ENCODE peak calls at places on chromosomes 12 and 14, in eight cellular contexts. One of them, this sample, is unnamed.

GRCh38 chr14:84446250-84446649 is 1083.7 kb upstream of the FLRT2 start:
- DNase-seq in fibroblast of mammary gland: no peak
- DNase-seq in fibroblast of the aortic adventitia: no peak
- DNase-seq in A549: no peak
- DNase-seq in tibial artery: no peak
- DNase-seq in SK-N-SH: no peak
- DNase-seq in heart left ventricle: no peak
- DNase-seq in upper lobe of left lung: no peak
- DNase-seq in this sample: no peak

GRCh38 chr14:29475641-29476040 is 452.0 kb downstream of the PRKD1 start:
- DNase-seq in fibroblast of the aortic adventitia: no peak
- DNase-seq in tibial artery: no peak
- DNase-seq in heart left ventricle: no peak
- DNase-seq in A549: no peak
- DNase-seq in SK-N-SH: no peak
- DNase-seq in upper lobe of left lung: no peak
- DNase-seq in fibroblast of mammary gland: no peak
- DNase-seq in this sample: no peak

GRCh38 chr12:1918875-1919236 is 404 bp upstream of the CACNA2D4 start:
- DNase-seq in A549: no peak
- DNase-seq in fibroblast of mammary gland: no peak
- DNase-seq in upper lobe of left lung: no peak
- DNase-seq in tibial artery: peak; percentile 41
- DNase-seq in SK-N-SH: peak; percentile 17
- DNase-seq in fibroblast of the aortic adventitia: no peak
- DNase-seq in heart left ventricle: no peak
- DNase-seq in this sample: no peak

GRCh38 chr12:58566599-58566998 is 353.7 kb downstream of the LRIG3 start:
- DNase-seq in SK-N-SH: no peak
- DNase-seq in fibroblast of mammary gland: peak; percentile 93
- DNase-seq in fibroblast of the aortic adventitia: peak; percentile 11
- DNase-seq in heart left ventricle: no peak
- DNase-seq in A549: no peak
- DNase-seq in tibial artery: no peak
- DNase-seq in upper lobe of left lung: no peak
- DNase-seq in this sample: no peak

GRCh38 chr12:125579916-125580315 is 514.7 kb downstream of the AACS start:
- DNase-seq in heart left ventricle: no peak
- DNase-seq in SK-N-SH: no peak
- DNase-seq in upper lobe of left lung: no peak
- DNase-seq in fibroblast of the aortic adventitia: no peak
- DNase-seq in A549: no peak
- DNase-seq in fibroblast of mammary gland: no peak
- DNase-seq in tibial artery: no peak
- DNase-seq in this sample: no peak

GRCh38 chr12:110585231-110585799 is 2.2 kb upstream of the PPTC7 start:
- DNase-seq in fibroblast of the aortic adventitia: peak; percentile 39
- DNase-seq in A549: no peak
- DNase-seq in tibial artery: no peak
- DNase-seq in fibroblast of mammary gland: peak; percentile 42
- DNase-seq in SK-N-SH: no peak
- DNase-seq in upper lobe of left lung: peak; percentile 72
- DNase-seq in heart left ventricle: peak; percentile 18
- DNase-seq in this sample: no peak

GRCh38 chr12:101076940-101077351 is 133.1 kb downstream of the SLC5A8 start:
- DNase-seq in upper lobe of left lung: no peak
- DNase-seq in SK-N-SH: no peak
- DNase-seq in fibroblast of mammary gland: peak; percentile 10
- DNase-seq in tibial artery: no peak
- DNase-seq in A549: no peak
- DNase-seq in fibroblast of the aortic adventitia: peak; percentile 64
- DNase-seq in heart left ventricle: no peak
- DNase-seq in this sample: peak; percentile 68

GRCh38 chr12:104742551-104742961 is 215.5 kb downstream of the SLC41A2 start:
- DNase-seq in fibroblast of mammary gland: no peak
- DNase-seq in heart left ventricle: peak; percentile 44
- DNase-seq in fibroblast of the aortic adventitia: no peak
- DNase-seq in tibial artery: no peak
- DNase-seq in upper lobe of left lung: no peak
- DNase-seq in SK-N-SH: no peak
- DNase-seq in A549: no peak
- DNase-seq in this sample: no peak

GRCh38 chr12:71492604-71493003 is 53.0 kb downstream of the LGR5 start:
- DNase-seq in fibroblast of mammary gland: no peak
- DNase-seq in upper lobe of left lung: no peak
- DNase-seq in SK-N-SH: no peak
- DNase-seq in A549: no peak
- DNase-seq in tibial artery: no peak
- DNase-seq in fibroblast of the aortic adventitia: no peak
- DNase-seq in heart left ventricle: no peak
- DNase-seq in this sample: no peak
- H3K4me3 ChIP-seq in fibroblast of mammary gland: no peak overlapping the region
- H3K4me3 ChIP-seq in upper lobe of left lung: no peak overlapping the region
- H3K4me3 ChIP-seq in SK-N-SH: no peak overlapping the region
- H3K4me3 ChIP-seq in A549: no peak overlapping the region
- H3K4me3 ChIP-seq in tibial artery: no peak overlapping the region
- H3K4me3 ChIP-seq in fibroblast of the aortic adventitia: no peak overlapping the region
- H3K4me3 ChIP-seq in heart left ventricle: no peak overlapping the region
- H3K4me3 ChIP-seq in this sample: no peak overlapping the region

DNA sequence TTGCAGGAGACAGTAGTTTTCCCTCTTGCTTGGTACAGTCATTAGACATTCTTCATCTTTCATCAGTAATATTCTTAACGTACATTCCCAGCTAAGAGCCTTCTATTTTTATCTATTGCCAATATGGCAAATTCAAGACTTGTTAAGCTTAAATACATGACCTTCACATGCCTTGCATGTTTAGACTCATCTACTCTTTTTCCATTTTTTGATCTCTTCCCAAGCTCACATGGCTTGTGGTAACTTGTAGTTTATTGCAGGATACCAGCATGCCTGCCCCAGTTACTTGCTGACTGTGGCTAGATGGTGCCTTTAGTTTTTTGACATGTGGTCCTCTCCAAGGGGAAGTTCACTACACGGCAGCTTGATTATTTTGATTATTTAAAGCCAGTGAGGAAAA is 729.0 kb downstream of the SLC6A15 start:
- DNase-seq in tibial artery: no peak
- DNase-seq in upper lobe of left lung: no peak
- DNase-seq in A549: no peak
- DNase-seq in fibroblast of the aortic adventitia: no peak
- DNase-seq in heart left ventricle: no peak
- DNase-seq in SK-N-SH: no peak
- DNase-seq in fibroblast of mammary gland: no peak
- DNase-seq in this sample: no peak
- TF ChIP-seq CTCF in tibial artery: no peak
- TF ChIP-seq CTCF in upper lobe of left lung: no peak
- TF ChIP-seq CTCF in A549: no peak
- TF ChIP-seq CTCF in fibroblast of the aortic adventitia: no peak
- TF ChIP-seq CTCF in heart left ventricle: no peak
- TF ChIP-seq CTCF in SK-N-SH: no peak
- TF ChIP-seq CTCF in fibroblast of mammary gland: no peak
- TF ChIP-seq CTCF in this sample: no peak

DNA sequence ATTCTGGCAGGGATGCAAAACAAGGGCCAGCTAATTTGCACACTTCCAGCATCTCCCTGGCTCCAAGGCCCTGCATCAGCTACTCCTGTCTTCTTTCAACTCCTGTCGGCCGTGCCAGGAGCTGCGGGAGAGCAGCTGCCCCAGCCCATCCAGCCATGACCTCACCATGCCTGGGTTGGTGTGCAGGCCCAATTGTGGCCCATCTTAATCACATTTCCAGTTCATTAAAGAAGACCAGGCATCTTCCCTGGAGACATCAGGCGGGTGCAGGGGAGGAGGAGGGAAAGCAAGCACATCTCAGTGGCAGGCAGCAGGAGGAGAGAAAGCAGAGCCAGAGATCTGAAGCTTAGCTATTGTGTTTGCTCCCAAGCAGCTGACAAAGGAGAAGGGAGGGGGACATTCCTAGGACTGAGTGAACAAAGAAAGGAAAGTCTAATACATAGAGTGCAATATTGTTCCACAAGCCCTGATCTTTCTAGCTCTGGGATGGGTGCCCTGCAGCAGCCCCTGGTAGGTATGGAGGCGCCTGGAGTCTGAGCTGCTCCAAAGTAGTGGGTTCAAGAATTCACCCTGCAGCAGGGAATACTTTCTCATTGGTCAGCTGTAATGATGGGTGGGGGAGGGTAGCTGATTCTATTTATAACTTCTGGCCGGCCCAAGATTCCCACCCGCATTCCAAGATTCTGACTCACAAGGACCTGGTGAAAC is 40.1 kb downstream of the VWF start:
- DNase-seq in SK-N-SH: peak; percentile 85
- DNase-seq in tibial artery: peak; percentile 48
- DNase-seq in fibroblast of the aortic adventitia: peak; percentile 88
- DNase-seq in upper lobe of left lung: peak; percentile 28
- DNase-seq in heart left ventricle: no peak
- DNase-seq in A549: peak; percentile 57
- DNase-seq in fibroblast of mammary gland: peak; percentile 31
- DNase-seq in this sample: peak; percentile 80
- H3K4me3 ChIP-seq in SK-N-SH: no peak overlapping the region
- H3K4me3 ChIP-seq in tibial artery: no peak overlapping the region
- H3K4me3 ChIP-seq in fibroblast of the aortic adventitia: no peak overlapping the region
- H3K4me3 ChIP-seq in upper lobe of left lung: no peak overlapping the region
- H3K4me3 ChIP-seq in heart left ventricle: no peak overlapping the region
- H3K4me3 ChIP-seq in A549: no peak overlapping the region
- H3K4me3 ChIP-seq in fibroblast of mammary gland: no peak overlapping the region
- H3K4me3 ChIP-seq in this sample: no peak overlapping the region

DNA sequence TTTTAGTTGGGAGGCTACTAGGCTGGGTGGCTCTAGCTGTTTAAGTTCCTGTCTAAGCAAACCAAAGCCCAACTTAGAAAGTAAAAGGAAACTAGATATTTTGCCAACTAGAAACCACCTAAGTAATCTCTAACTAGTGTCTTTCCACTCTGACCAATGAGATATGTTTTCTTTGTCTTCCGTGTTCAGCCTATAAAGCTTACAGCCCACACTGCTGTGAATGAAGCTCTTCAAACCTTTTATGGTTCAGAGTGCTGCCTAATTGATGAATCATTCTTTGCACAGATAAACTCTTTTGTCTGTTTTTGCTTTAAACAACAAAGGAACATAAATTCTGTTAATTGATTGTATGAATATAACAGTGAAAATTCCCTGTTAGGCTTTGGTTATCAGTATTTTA is 66.1 kb downstream of the FUT8 start:
- DNase-seq in A549: peak; percentile 10
- DNase-seq in fibroblast of the aortic adventitia: peak; percentile 59
- DNase-seq in tibial artery: no peak
- DNase-seq in SK-N-SH: no peak
- DNase-seq in heart left ventricle: no peak
- DNase-seq in fibroblast of mammary gland: peak; percentile 38
- DNase-seq in upper lobe of left lung: no peak
- DNase-seq in this sample: peak; percentile 61
- TF ChIP-seq CTCF in A549: no peak
- TF ChIP-seq CTCF in fibroblast of the aortic adventitia: no peak
- TF ChIP-seq CTCF in tibial artery: no peak
- TF ChIP-seq CTCF in SK-N-SH: no peak
- TF ChIP-seq CTCF in heart left ventricle: no peak
- TF ChIP-seq CTCF in fibroblast of mammary gland: no peak
- TF ChIP-seq CTCF in upper lobe of left lung: no peak
- TF ChIP-seq CTCF in this sample: no peak

GRCh38 chr12:116551952-116552749 is 7.0 kb upstream of the MAP1LC3B2 start:
- DNase-seq in heart left ventricle: no peak
- DNase-seq in fibroblast of the aortic adventitia: peak; percentile 85
- DNase-seq in fibroblast of mammary gland: peak; percentile 72
- DNase-seq in SK-N-SH: no peak
- DNase-seq in upper lobe of left lung: no peak
- DNase-seq in A549: no peak
- DNase-seq in tibial artery: no peak
- DNase-seq in this sample: peak; percentile 89
- H3K4me3 ChIP-seq in heart left ventricle: no peak overlapping the region
- H3K4me3 ChIP-seq in fibroblast of the aortic adventitia: no peak overlapping the region
- H3K4me3 ChIP-seq in fibroblast of mammary gland: no peak overlapping the region
- H3K4me3 ChIP-seq in SK-N-SH: no peak overlapping the region
- H3K4me3 ChIP-seq in upper lobe of left lung: no peak overlapping the region
- H3K4me3 ChIP-seq in A549: no peak overlapping the region
- H3K4me3 ChIP-seq in tibial artery: no peak overlapping the region
- H3K4me3 ChIP-seq in this sample: no peak overlapping the region

GRCh38 chr14:23181946-23182345 is 1.5 kb downstream of the SLC7A8 start:
- DNase-seq in tibial artery: no peak
- DNase-seq in heart left ventricle: no peak
- DNase-seq in fibroblast of mammary gland: no peak
- DNase-seq in fibroblast of the aortic adventitia: no peak
- DNase-seq in A549: no peak
- DNase-seq in SK-N-SH: no peak
- DNase-seq in upper lobe of left lung: no peak
- DNase-seq in this sample: no peak
- TF ChIP-seq CTCF in tibial artery: no peak
- TF ChIP-seq CTCF in heart left ventricle: no peak
- TF ChIP-seq CTCF in fibroblast of mammary gland: no peak
- TF ChIP-seq CTCF in fibroblast of the aortic adventitia: no peak
- TF ChIP-seq CTCF in A549: no peak
- TF ChIP-seq CTCF in SK-N-SH: no peak
- TF ChIP-seq CTCF in upper lobe of left lung: no peak
- TF ChIP-seq CTCF in this sample: no peak

GRCh38 chr12:99911967-99912366 is 72.8 kb downstream of the ANKS1B start:
- DNase-seq in fibroblast of mammary gland: peak; percentile 18
- DNase-seq in tibial artery: no peak
- DNase-seq in fibroblast of the aortic adventitia: peak; percentile 10
- DNase-seq in A549: no peak
- DNase-seq in upper lobe of left lung: no peak
- DNase-seq in heart left ventricle: no peak
- DNase-seq in SK-N-SH: no peak
- DNase-seq in this sample: no peak

GRCh38 chr12:99906786-99907185 is 78.0 kb downstream of the ANKS1B start:
- DNase-seq in SK-N-SH: no peak
- DNase-seq in heart left ventricle: no peak
- DNase-seq in A549: no peak
- DNase-seq in fibroblast of mammary gland: no peak
- DNase-seq in fibroblast of the aortic adventitia: no peak
- DNase-seq in upper lobe of left lung: no peak
- DNase-seq in tibial artery: no peak
- DNase-seq in this sample: no peak

GRCh38 chr12:99910342-99910741 is 74.4 kb downstream of the ANKS1B start:
- DNase-seq in fibroblast of the aortic adventitia: peak; percentile 9
- DNase-seq in A549: no peak
- DNase-seq in heart left ventricle: no peak
- DNase-seq in upper lobe of left lung: no peak
- DNase-seq in fibroblast of mammary gland: peak; percentile 18
- DNase-seq in tibial artery: no peak
- DNase-seq in SK-N-SH: no peak
- DNase-seq in this sample: no peak

GRCh38 chr12:99911076-99911475 is 73.7 kb downstream of the ANKS1B start:
- DNase-seq in fibroblast of the aortic adventitia: peak; percentile 95
- DNase-seq in SK-N-SH: no peak
- DNase-seq in A549: peak; percentile 78
- DNase-seq in upper lobe of left lung: peak; percentile 35
- DNase-seq in heart left ventricle: peak; percentile 16
- DNase-seq in fibroblast of mammary gland: peak; percentile 95
- DNase-seq in tibial artery: peak; percentile 67
- DNase-seq in this sample: peak; percentile 84

DNA sequence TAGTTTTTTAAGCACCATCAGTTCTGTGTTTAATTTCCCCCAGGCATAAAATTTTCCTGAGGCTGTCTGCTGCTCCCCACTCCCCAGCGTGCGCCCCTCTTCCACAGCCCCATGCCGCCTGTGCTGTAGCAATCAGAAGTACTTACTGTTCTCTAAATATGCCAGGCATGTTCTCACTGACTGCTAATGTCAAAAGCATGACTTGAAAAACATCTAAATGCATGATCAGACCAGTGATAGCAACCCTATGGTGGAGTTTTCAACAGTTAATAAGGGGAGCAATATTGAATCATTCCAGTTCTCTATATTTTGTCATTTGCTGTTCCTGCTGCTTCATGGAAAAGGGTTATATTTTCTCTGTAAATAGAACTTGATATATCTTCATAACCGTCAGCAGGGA is 77.5 kb downstream of the ANKS1B start:
- DNase-seq in fibroblast of mammary gland: no peak
- DNase-seq in upper lobe of left lung: no peak
- DNase-seq in heart left ventricle: no peak
- DNase-seq in A549: no peak
- DNase-seq in tibial artery: no peak
- DNase-seq in SK-N-SH: peak; percentile 3
- DNase-seq in fibroblast of the aortic adventitia: no peak
- DNase-seq in this sample: peak; percentile 7
- H3K4me3 ChIP-seq in fibroblast of mammary gland: no peak overlapping the region
- H3K4me3 ChIP-seq in upper lobe of left lung: no peak overlapping the region
- H3K4me3 ChIP-seq in heart left ventricle: no peak overlapping the region
- H3K4me3 ChIP-seq in A549: no peak overlapping the region
- H3K4me3 ChIP-seq in tibial artery: no peak overlapping the region
- H3K4me3 ChIP-seq in SK-N-SH: no peak overlapping the region
- H3K4me3 ChIP-seq in fibroblast of the aortic adventitia: no peak overlapping the region
- H3K4me3 ChIP-seq in this sample: no peak overlapping the region